ENCODE peak calls at places on chromosomes 2 and 18, in ten cellular contexts. I, G, U, N, O, P, L, T, W and E are unnamed samples. For H3K27me3, the result is how much of the 10 kb centered on the place peaks cover.

GRCh38 chr18:5152335-5153020 is 44.6 kb downstream of the AKAIN1 start:
- DNase-seq in I (no peak), G (no peak), U (no peak), N (no peak), O (no peak), P (no peak), L (no peak), T (no peak), W (no peak), E (no peak)

GRCh38 chr2:190574169-190574568 is 39.6 kb upstream of the NEMP2 start:
- DNase-seq in I (peak), G (no peak), U (no peak), N (no peak), O (no peak), P (no peak), L (no peak), T (no peak), W (no peak), E (no peak)

GRCh38 chr18:21997207-21998143 is 171.9 kb upstream of the GATA6 start:
- DNase-seq in I (peak), G (no peak), U (no peak), N (no peak), O (no peak), P (peak), L (no peak), T (no peak), W (peak), E (peak)

GRCh38 chr2:190843874-190844699 is 36.5 kb upstream of the GLS start:
- DNase-seq in I (peak), G (no peak), U (no peak), N (no peak), O (no peak), P (no peak), L (no peak), T (no peak), W (no peak), E (no peak)

GRCh38 chr2:118913805-118914645 is 28.0 kb upstream of the MARCO start:
- DNase-seq in I (peak), G (no peak), U (no peak), N (no peak), O (no peak), P (no peak), L (no peak), T (no peak), W (no peak), E (no peak)

GRCh38 chr2:239152916-239153305 is 247.9 kb downstream of the HDAC4 start:
- DNase-seq in I (no peak), G (peak), U (peak), N (no peak), O (no peak), P (no peak), L (no peak), T (peak), W (no peak), E (no peak)

GRCh38 chr2:113105047-113105446 is 22.4 kb upstream of the IL1RN start:
- DNase-seq in I (no peak), G (no peak), U (no peak), N (no peak), O (no peak), P (no peak), L (no peak), T (no peak), W (no peak), E (no peak)

GRCh38 chr18:36977121-36977520 is 148.2 kb downstream of the KIAA1328 start:
- DNase-seq in I (no peak), G (no peak), U (no peak), N (no peak), O (no peak), P (no peak), L (no peak), T (no peak), W (no peak), E (no peak)

GRCh38 chr2:224025874-224026273 is 13.2 kb downstream of the SERPINE2 start:
- DNase-seq in I (no peak), G (no peak), U (no peak), N (no peak), O (no peak), P (no peak), L (no peak), T (no peak), W (peak), E (no peak)

GRCh38 chr18:6382968-6383367 is 31.7 kb downstream of the L3MBTL4 start:
- DNase-seq in I (no peak), G (no peak), U (no peak), N (no peak), O (no peak), P (peak), L (no peak), T (no peak), W (no peak), E (no peak)

GRCh38 chr18:79521806-79522205 is 126.1 kb downstream of the NFATC1 start:
- DNase-seq in I (no peak), G (no peak), U (no peak), N (peak), O (no peak), P (no peak), L (no peak), T (peak), W (no peak), E (no peak)

GRCh38 chr2:4507706-4508105 is 804.3 kb downstream of the DCDC2C start:
- DNase-seq in I (no peak), G (no peak), U (no peak), N (no peak), O (no peak), P (peak), L (no peak), T (no peak), W (no peak), E (no peak)

GRCh38 chr2:224217233-224217961 is 178.3 kb upstream of the SERPINE2 start:
- DNase-seq in I (no peak), G (no peak), U (no peak), N (no peak), O (no peak), P (no peak), L (no peak), T (no peak), W (no peak), E (no peak)

GRCh38 chr18:7946724-7947377 is 379.7 kb downstream of the PTPRM start:
- DNase-seq in I (peak), G (no peak), U (peak), N (no peak), O (peak), P (peak), L (no peak), T (no peak), W (peak), E (no peak)

GRCh38 chr2:200863655-200864205 is 728 bp downstream of the CLK1 start:
- DNase-seq in I (no peak), G (peak), U (no peak), N (no peak), O (no peak), P (peak), L (no peak), T (no peak), W (no peak), E (peak)

GRCh38 chr2:9665903-9666302 is 35.1 kb upstream of the YWHAQ start:
- DNase-seq in I (no peak), G (no peak), U (no peak), N (no peak), O (no peak), P (no peak), L (no peak), T (no peak), W (no peak), E (no peak)

GRCh38 chr2:239054921-239055320 is 207.0 kb downstream of the TWIST2 start:
- DNase-seq in I (no peak), G (no peak), U (peak), N (no peak), O (no peak), P (no peak), L (no peak), T (no peak), W (no peak), E (no peak)

GRCh38 chr2:174974131-174974530 is 31.1 kb downstream of the CHN1 start:
- DNase-seq in I (no peak), G (no peak), U (no peak), N (no peak), O (no peak), P (no peak), L (no peak), T (no peak), W (no peak), E (no peak)

GRCh38 chr2:98445708-98446577 is 1.3 kb downstream of the INPP4A start:
- DNase-seq in I (no peak), G (no peak), U (no peak), N (no peak), O (no peak), P (no peak), L (no peak), T (peak), W (no peak), E (no peak)

GRCh38 chr2:238947920-238948710 is 100.2 kb downstream of the TWIST2 start:
- DNase-seq in I (peak), G (no peak), U (peak), N (no peak), O (peak), P (no peak), L (peak), T (peak), W (no peak), E (peak)

GRCh38 chr18:49055787-49056186 is 105.0 kb upstream of the SMAD7 start:
- DNase-seq in I (peak), G (peak), U (no peak), N (peak), O (no peak), P (no peak), L (peak), T (peak), W (peak), E (peak)

GRCh38 chr18:22276334-22276713 is 106.9 kb downstream of the GATA6 start:
- DNase-seq in I (no peak), G (no peak), U (no peak), N (no peak), O (no peak), P (no peak), L (no peak), T (no peak), W (no peak), E (no peak)

GRCh38 chr2:15937882-15938802 is 2.2 kb upstream of the MYCN start:
- DNase-seq in I (no peak), G (no peak), U (no peak), N (no peak), O (no peak), P (no peak), L (no peak), T (no peak), W (no peak), E (no peak)
- H3K27me3 ChIP-seq in I (half or more), G (under half), U (under half), N (under half), O (under half), P (under half), L (half or more), T (under half), W (under half), E (under half)

DNA sequence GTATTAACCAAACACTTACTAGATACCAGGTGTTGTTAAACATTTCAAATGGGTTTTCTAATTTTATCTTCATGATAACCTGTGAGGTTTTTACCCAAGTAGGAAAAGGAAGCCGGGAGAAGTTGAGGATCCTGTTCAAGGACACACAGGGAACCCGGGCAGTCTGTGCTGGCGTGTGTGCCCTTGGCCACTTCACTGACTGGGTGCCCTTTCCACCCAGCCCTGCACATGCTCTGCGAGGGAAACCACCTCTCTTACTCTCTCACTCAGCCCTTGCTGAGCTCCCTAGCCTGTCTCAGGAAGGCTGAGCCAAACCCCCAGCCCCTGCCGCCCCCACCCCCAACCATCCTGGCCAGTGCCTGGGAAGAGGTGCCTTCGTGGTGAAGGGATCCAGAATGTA is 51.8 kb downstream of the TEX44 start:
- DNase-seq in I (no peak), G (no peak), U (no peak), N (no peak), O (no peak), P (no peak), L (peak), T (no peak), W (no peak), E (peak)
- H3K27ac ChIP-seq in I (peak), G (peak), U (no peak), N (peak), O (no peak), P (no peak), L (peak), T (peak), W (peak), E (no peak)

GRCh38 chr2:127857494-127857818 is 499 bp downstream of the POLR2D start:
- DNase-seq in I (no peak), G (no peak), U (no peak), N (no peak), O (no peak), P (peak), L (no peak), T (no peak), W (peak), E (no peak)
- H3K4me3 ChIP-seq in I (peak), G (peak), U (peak), N (peak), O (peak), P (peak), L (peak), T (peak), W (peak), E (peak)

GRCh38 chr18:10525563-10526210 is at the start of gene NAPG:
- DNase-seq in I (peak), G (peak), U (peak), N (peak), O (peak), P (peak), L (peak), T (peak), W (peak), E (peak)
- H3K27me3 ChIP-seq in I (under half), G (under half), U (under half), N (under half), O (under half), P (under half), L (under half), T (under half), W (under half), E (under half)

DNA sequence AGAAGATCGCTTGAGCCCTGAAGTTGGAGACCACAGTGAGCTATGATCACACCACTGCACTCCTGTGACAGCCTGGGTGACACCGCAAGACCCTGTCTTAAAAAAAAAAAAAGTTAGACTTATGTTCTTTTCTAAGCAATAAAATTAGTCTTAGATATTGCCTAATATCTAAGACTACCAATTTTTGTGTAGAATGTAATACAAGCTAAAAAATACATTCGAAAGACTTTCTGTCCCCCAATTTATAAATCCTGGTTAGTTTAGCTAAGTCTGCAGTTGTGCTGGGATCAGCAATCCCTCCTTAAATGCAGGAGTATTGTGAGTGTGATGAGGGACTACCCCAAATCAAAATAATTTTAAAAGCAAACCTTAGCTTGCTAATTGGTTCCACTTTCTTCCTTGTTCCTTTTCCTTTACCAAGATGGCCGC is 358 bp upstream of the STAMBP start:
- DNase-seq in I (no peak), G (no peak), U (no peak), N (no peak), O (no peak), P (no peak), L (no peak), T (no peak), W (no peak), E (no peak)
- H3K27ac ChIP-seq in I (peak), G (peak), U (peak), N (peak), O (no peak), P (no peak), L (peak), T (no peak), W (peak), E (peak)

DNA sequence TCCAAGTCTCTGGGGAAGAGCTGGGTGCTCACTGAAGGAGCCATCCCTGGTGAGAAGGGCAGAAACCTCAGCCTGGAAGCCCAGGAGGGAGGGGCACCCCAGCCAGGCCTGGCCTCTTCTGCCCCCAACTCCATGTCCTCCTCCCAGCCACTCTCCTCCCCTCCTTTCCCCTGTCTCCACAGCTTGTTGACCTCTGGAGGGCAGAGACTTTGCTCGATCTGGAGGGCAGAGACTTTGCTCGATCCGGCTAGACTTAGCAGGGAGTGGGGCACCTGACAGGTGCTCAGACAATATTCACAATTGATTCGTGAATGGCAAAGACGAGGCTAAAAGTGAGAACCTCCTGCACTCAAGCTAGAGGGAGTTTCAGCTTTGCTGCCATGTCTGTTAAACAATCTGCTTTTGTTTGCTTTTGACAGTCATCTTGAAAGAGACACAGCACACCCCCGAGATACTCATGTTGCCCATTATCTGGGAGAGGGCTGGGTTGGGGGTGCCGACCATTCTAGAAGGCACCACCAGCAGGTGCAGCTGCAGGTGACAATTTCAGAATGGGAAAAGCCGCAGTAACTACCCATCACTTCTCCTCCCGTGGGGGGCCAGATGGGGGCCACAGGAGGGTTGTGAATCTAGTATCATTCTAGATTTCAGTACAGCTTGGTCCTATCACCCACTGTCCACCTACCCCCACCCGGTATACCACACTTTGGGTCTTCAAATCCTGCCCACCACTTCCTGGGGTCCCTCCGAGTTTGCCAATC is 54.8 kb downstream of the DNMT3A start:
- DNase-seq in I (peak), G (no peak), U (no peak), N (no peak), O (no peak), P (no peak), L (no peak), T (no peak), W (no peak), E (no peak)
- H3K4me3 ChIP-seq in I (no peak), G (no peak), U (no peak), N (no peak), O (no peak), P (no peak), L (no peak), T (no peak), W (no peak), E (no peak)

GRCh38 chr18:34976899-34977786 is 64.1 kb upstream of the MAPRE2 start:
- DNase-seq in I (peak), G (peak), U (peak), N (peak), O (peak), P (peak), L (peak), T (peak), W (peak), E (peak)
- H3K27me3 ChIP-seq in I (under half), G (under half), U (under half), N (under half), O (under half), P (half or more), L (under half), T (under half), W (under half), E (under half)

GRCh38 chr18:24080861-24081260 is 58.0 kb upstream of the CABYR start:
- DNase-seq in I (no peak), G (no peak), U (no peak), N (no peak), O (no peak), P (no peak), L (no peak), T (no peak), W (no peak), E (no peak)

GRCh38 chr18:24076950-24077349 is 61.9 kb upstream of the CABYR start:
- DNase-seq in I (no peak), G (no peak), U (no peak), N (no peak), O (peak), P (no peak), L (no peak), T (no peak), W (no peak), E (no peak)

GRCh38 chr18:24073791-24074190 is 59.2 kb downstream of the TTC39C start:
- DNase-seq in I (no peak), G (no peak), U (no peak), N (no peak), O (no peak), P (no peak), L (no peak), T (no peak), W (no peak), E (no peak)

GRCh38 chr18:24075731-24076130 is 61.2 kb downstream of the TTC39C start:
- DNase-seq in I (no peak), G (no peak), U (no peak), N (no peak), O (no peak), P (no peak), L (no peak), T (no peak), W (no peak), E (no peak)

GRCh38 chr18:24078391-24078790 is 60.5 kb upstream of the CABYR start:
- DNase-seq in I (no peak), G (no peak), U (no peak), N (no peak), O (no peak), P (peak), L (no peak), T (no peak), W (no peak), E (no peak)
- H3K27ac ChIP-seq in I (no peak), G (no peak), U (no peak), N (peak), O (no peak), P (no peak), L (peak), T (no peak), W (no peak), E (no peak)